ENCODE peak calls at places on chromosome 1, in five cellular contexts. W, P, O, S and K are unnamed samples.

GRCh38 chr1:109214695-109215623 is 1.2 kb downstream of the SARS1 start:
- DNase-seq in W (peak), P (peak), O (peak), S (peak), K (no peak)

GRCh38 chr1:210293191-210293607 is 35.5 kb upstream of the HHAT start:
- DNase-seq in W (no peak), P (no peak), O (no peak), S (no peak), K (no peak)

GRCh38 chr1:211639500-211640361 is 35.7 kb downstream of the NEK2 start:
- DNase-seq in W (no peak), P (no peak), O (no peak), S (no peak), K (no peak)

GRCh38 chr1:2499986-2500596 is 24.0 kb downstream of the PLCH2 start:
- DNase-seq in W (no peak), P (no peak), O (no peak), S (no peak), K (no peak)

GRCh38 chr1:56417636-56418035 is 161.7 kb downstream of the PLPP3 start:
- DNase-seq in W (no peak), P (no peak), O (no peak), S (no peak), K (no peak)

GRCh38 chr1:6126028-6126427 is 54.1 kb downstream of the CHD5 start:
- DNase-seq in W (no peak), P (no peak), O (no peak), S (no peak), K (no peak)

GRCh38 chr1:98369463-98369862 is 292.1 kb upstream of the SNX7 start:
- DNase-seq in W (no peak), P (no peak), O (no peak), S (no peak), K (no peak)

GRCh38 chr1:89069955-89070354 is 4.9 kb upstream of the GBP1 start:
- DNase-seq in W (no peak), P (no peak), O (no peak), S (no peak), K (no peak)

GRCh38 chr1:29991025-29991424 is 732.4 kb downstream of the MATN1 start:
- DNase-seq in W (no peak), P (no peak), O (peak), S (no peak), K (peak)

GRCh38 chr1:173405281-173405680 is 71.9 kb upstream of the PRDX6 start:
- DNase-seq in W (no peak), P (no peak), O (no peak), S (no peak), K (no peak)

GRCh38 chr1:245453556-245453955 is 298.8 kb downstream of the KIF26B start:
- DNase-seq in W (no peak), P (no peak), O (no peak), S (no peak), K (no peak)

GRCh38 chr1:61375082-61375880 is 292.9 kb downstream of the NFIA start:
- DNase-seq in W (no peak), P (no peak), O (no peak), S (no peak), K (no peak)